ENCODE peak calls at places on chromosomes 4 and X, in nine cellular contexts. W is anterior cingulate cortex; H is effector CD4-positive, alpha-beta T cell; C is activated T-cell treated with anti-CD3 and anti-CD28 coated beads, Interleukin-2, amount 50 U/mL, for 48 hours; K is kidney glomerular epithelial cell; Z is AG10803; Q is NCI-H2171; T is iris pigment epithelial cell; Y is SK-N-DZ. F is an unnamed sample.

GRCh38 chr4:99710681-99711345 is 53.2 kb upstream of the C4orf54 start:
- DNase-seq in W (no peak), H (no peak), C (no peak), K (peak), Z (no peak), Q (no peak), T (peak), Y (no peak), F (no peak)

GRCh38 chrX:26558719-26559386 is 342.9 kb downstream of the MAGEB5 start:
- DNase-seq in W (no peak), H (no peak), C (no peak), K (no peak), Z (no peak), Q (no peak), T (no peak), Y (no peak), F (no peak)

GRCh38 chr4:45100936-45101818 is 374.8 kb upstream of the GNPDA2 start:
- DNase-seq in W (no peak), H (no peak), C (no peak), K (no peak), Z (no peak), Q (no peak), T (peak), Y (no peak), F (no peak)

GRCh38 chr4:8655411-8656184 is 63.0 kb downstream of the CPZ start:
- DNase-seq in W (no peak), H (no peak), C (no peak), K (no peak), Z (no peak), Q (no peak), T (no peak), Y (no peak), F (no peak)

GRCh38 chrX:23515028-23515427 is 152.3 kb upstream of the PRDX4 start:
- DNase-seq in W (no peak), H (no peak), C (no peak), K (no peak), Z (no peak), Q (no peak), T (no peak), Y (no peak), F (no peak)

GRCh38 chr4:154560824-154561231 is 2.0 kb upstream of the FGB start:
- DNase-seq in W (no peak), H (no peak), C (no peak), K (peak), Z (peak), Q (no peak), T (peak), Y (no peak), F (no peak)

GRCh38 chr4:46856347-46856746 is 52.7 kb downstream of the COX7B2 start:
- DNase-seq in W (no peak), H (no peak), C (no peak), K (no peak), Z (no peak), Q (no peak), T (no peak), Y (no peak), F (no peak)

GRCh38 chr4:4491396-4491893 is 50.4 kb downstream of the STX18 start:
- DNase-seq in W (no peak), H (no peak), C (no peak), K (no peak), Z (no peak), Q (no peak), T (no peak), Y (no peak), F (no peak)

GRCh38 chr4:82268050-82268825 is 105.6 kb downstream of the HNRNPD start:
- DNase-seq in W (peak), H (peak), C (no peak), K (peak), Z (peak), Q (peak), T (peak), Y (peak), F (peak)